ENCODE peak calls at places on chromosomes 5 and 9, in seven cellular contexts. One of them, this sample, is unnamed.

GRCh38 chr5:80487829-80488708 is at the start of gene FAM151B:
- ATAC-seq in GM12878: peak
- ATAC-seq in upper lobe of left lung: peak
- ATAC-seq in HepG2: peak
- ATAC-seq in K562: peak
- ATAC-seq in GM23338: peak
- ATAC-seq in Panc1: peak
- ATAC-seq in this sample: peak

GRCh38 chr5:149561848-149562247 is 10.6 kb upstream of the CSNK1A1 start:
- ATAC-seq in GM12878: no peak
- ATAC-seq in K562: peak
- ATAC-seq in Panc1: peak
- ATAC-seq in upper lobe of left lung: peak
- ATAC-seq in GM23338: peak
- ATAC-seq in HepG2: no peak
- ATAC-seq in this sample: peak

GRCh38 chr5:98791928-98792580 is 18.6 kb downstream of the RGMB start:
- ATAC-seq in HepG2: no peak
- ATAC-seq in GM12878: no peak
- ATAC-seq in GM23338: no peak
- ATAC-seq in Panc1: no peak
- ATAC-seq in K562: no peak
- ATAC-seq in upper lobe of left lung: no peak
- ATAC-seq in this sample: no peak

GRCh38 chr9:129451089-129451656 is 169.7 kb downstream of the C9orf50 start:
- ATAC-seq in upper lobe of left lung: no peak
- ATAC-seq in K562: no peak
- ATAC-seq in HepG2: peak
- ATAC-seq in GM12878: no peak
- ATAC-seq in Panc1: no peak
- ATAC-seq in GM23338: peak
- ATAC-seq in this sample: peak

GRCh38 chr5:1853531-1853930 is 29.2 kb downstream of the IRX4 start:
- ATAC-seq in GM23338: no peak
- ATAC-seq in GM12878: no peak
- ATAC-seq in Panc1: no peak
- ATAC-seq in HepG2: no peak
- ATAC-seq in upper lobe of left lung: no peak
- ATAC-seq in K562: no peak
- ATAC-seq in this sample: no peak

GRCh38 chr5:138188632-138189031 is 9.7 kb downstream of the KIF20A start:
- ATAC-seq in Panc1: no peak
- ATAC-seq in HepG2: no peak
- ATAC-seq in GM23338: no peak
- ATAC-seq in upper lobe of left lung: no peak
- ATAC-seq in K562: peak
- ATAC-seq in GM12878: no peak
- ATAC-seq in this sample: no peak

GRCh38 chr5:104283158-104283557 is 720.6 kb upstream of the NUDT12 start:
- ATAC-seq in GM23338: no peak
- ATAC-seq in GM12878: no peak
- ATAC-seq in Panc1: no peak
- ATAC-seq in upper lobe of left lung: no peak
- ATAC-seq in K562: no peak
- ATAC-seq in HepG2: no peak
- ATAC-seq in this sample: no peak

GRCh38 chr9:130034570-130034969 is 8.4 kb downstream of the FNBP1 start:
- ATAC-seq in K562: no peak
- ATAC-seq in Panc1: no peak
- ATAC-seq in GM23338: no peak
- ATAC-seq in GM12878: peak
- ATAC-seq in HepG2: no peak
- ATAC-seq in upper lobe of left lung: no peak
- ATAC-seq in this sample: no peak

GRCh38 chr9:126149661-126150060 is 177.0 kb upstream of the MVB12B start:
- ATAC-seq in GM12878: no peak
- ATAC-seq in Panc1: no peak
- ATAC-seq in GM23338: no peak
- ATAC-seq in K562: no peak
- ATAC-seq in HepG2: no peak
- ATAC-seq in upper lobe of left lung: no peak
- ATAC-seq in this sample: no peak

GRCh38 chr5:95134326-95134725 is 150.6 kb downstream of the MCTP1 start:
- ATAC-seq in upper lobe of left lung: no peak
- ATAC-seq in K562: no peak
- ATAC-seq in HepG2: no peak
- ATAC-seq in GM12878: no peak
- ATAC-seq in Panc1: no peak
- ATAC-seq in GM23338: peak
- ATAC-seq in this sample: no peak

GRCh38 chr9:127586096-127586495 is 26.0 kb upstream of the STXBP1 start:
- ATAC-seq in HepG2: peak
- ATAC-seq in GM12878: no peak
- ATAC-seq in K562: peak
- ATAC-seq in GM23338: peak
- ATAC-seq in Panc1: peak
- ATAC-seq in upper lobe of left lung: peak
- ATAC-seq in this sample: no peak

GRCh38 chr5:98880151-98880550 is 48.7 kb downstream of the CHD1 start:
- ATAC-seq in K562: no peak
- ATAC-seq in Panc1: no peak
- ATAC-seq in HepG2: no peak
- ATAC-seq in GM23338: no peak
- ATAC-seq in upper lobe of left lung: no peak
- ATAC-seq in GM12878: no peak
- ATAC-seq in this sample: no peak

GRCh38 chr9:121372239-121372562 is 2.2 kb upstream of the STOM start:
- ATAC-seq in K562: no peak
- ATAC-seq in GM23338: no peak
- ATAC-seq in Panc1: no peak
- ATAC-seq in upper lobe of left lung: no peak
- ATAC-seq in HepG2: peak
- ATAC-seq in GM12878: no peak
- ATAC-seq in this sample: no peak

GRCh38 chr5:140340605-140341004 is 5.8 kb downstream of the HBEGF start:
- ATAC-seq in GM23338: no peak
- ATAC-seq in HepG2: no peak
- ATAC-seq in upper lobe of left lung: no peak
- ATAC-seq in K562: no peak
- ATAC-seq in GM12878: peak
- ATAC-seq in Panc1: no peak
- ATAC-seq in this sample: no peak

GRCh38 chr9:68998812-68999211 is 15.1 kb downstream of the PRKACG start:
- ATAC-seq in upper lobe of left lung: no peak
- ATAC-seq in HepG2: no peak
- ATAC-seq in Panc1: no peak
- ATAC-seq in GM12878: peak
- ATAC-seq in GM23338: no peak
- ATAC-seq in K562: peak
- ATAC-seq in this sample: no peak

GRCh38 chr9:2478421-2478820 is 143.2 kb upstream of the VLDLR start:
- ATAC-seq in HepG2: no peak
- ATAC-seq in upper lobe of left lung: no peak
- ATAC-seq in K562: no peak
- ATAC-seq in GM23338: no peak
- ATAC-seq in Panc1: no peak
- ATAC-seq in GM12878: no peak
- ATAC-seq in this sample: no peak

GRCh38 chr9:132312426-132312825 is 42.4 kb downstream of the SETX start:
- ATAC-seq in HepG2: no peak
- ATAC-seq in Panc1: no peak
- ATAC-seq in GM12878: peak
- ATAC-seq in upper lobe of left lung: no peak
- ATAC-seq in K562: no peak
- ATAC-seq in GM23338: no peak
- ATAC-seq in this sample: no peak

GRCh38 chr9:34701023-34701768 is 8.7 kb downstream of the CCL21 start:
- ATAC-seq in K562: peak
- ATAC-seq in HepG2: peak
- ATAC-seq in Panc1: peak
- ATAC-seq in GM23338: peak
- ATAC-seq in upper lobe of left lung: peak
- ATAC-seq in GM12878: peak
- ATAC-seq in this sample: peak

GRCh38 chr5:172370648-172371248 is 83.6 kb downstream of the SH3PXD2B start:
- ATAC-seq in Panc1: peak
- ATAC-seq in HepG2: no peak
- ATAC-seq in GM23338: no peak
- ATAC-seq in GM12878: peak
- ATAC-seq in K562: no peak
- ATAC-seq in upper lobe of left lung: no peak
- ATAC-seq in this sample: no peak

GRCh38 chr9:136297766-136298735 is 5.8 kb downstream of the CCDC187 start:
- ATAC-seq in upper lobe of left lung: no peak
- ATAC-seq in K562: no peak
- ATAC-seq in GM23338: peak
- ATAC-seq in Panc1: no peak
- ATAC-seq in HepG2: peak
- ATAC-seq in GM12878: no peak
- ATAC-seq in this sample: no peak

GRCh38 chr5:175590471-175590881 is 67.4 kb upstream of the HRH2 start:
- ATAC-seq in GM23338: no peak
- ATAC-seq in upper lobe of left lung: no peak
- ATAC-seq in HepG2: no peak
- ATAC-seq in K562: no peak
- ATAC-seq in Panc1: no peak
- ATAC-seq in GM12878: no peak
- ATAC-seq in this sample: peak

DNA sequence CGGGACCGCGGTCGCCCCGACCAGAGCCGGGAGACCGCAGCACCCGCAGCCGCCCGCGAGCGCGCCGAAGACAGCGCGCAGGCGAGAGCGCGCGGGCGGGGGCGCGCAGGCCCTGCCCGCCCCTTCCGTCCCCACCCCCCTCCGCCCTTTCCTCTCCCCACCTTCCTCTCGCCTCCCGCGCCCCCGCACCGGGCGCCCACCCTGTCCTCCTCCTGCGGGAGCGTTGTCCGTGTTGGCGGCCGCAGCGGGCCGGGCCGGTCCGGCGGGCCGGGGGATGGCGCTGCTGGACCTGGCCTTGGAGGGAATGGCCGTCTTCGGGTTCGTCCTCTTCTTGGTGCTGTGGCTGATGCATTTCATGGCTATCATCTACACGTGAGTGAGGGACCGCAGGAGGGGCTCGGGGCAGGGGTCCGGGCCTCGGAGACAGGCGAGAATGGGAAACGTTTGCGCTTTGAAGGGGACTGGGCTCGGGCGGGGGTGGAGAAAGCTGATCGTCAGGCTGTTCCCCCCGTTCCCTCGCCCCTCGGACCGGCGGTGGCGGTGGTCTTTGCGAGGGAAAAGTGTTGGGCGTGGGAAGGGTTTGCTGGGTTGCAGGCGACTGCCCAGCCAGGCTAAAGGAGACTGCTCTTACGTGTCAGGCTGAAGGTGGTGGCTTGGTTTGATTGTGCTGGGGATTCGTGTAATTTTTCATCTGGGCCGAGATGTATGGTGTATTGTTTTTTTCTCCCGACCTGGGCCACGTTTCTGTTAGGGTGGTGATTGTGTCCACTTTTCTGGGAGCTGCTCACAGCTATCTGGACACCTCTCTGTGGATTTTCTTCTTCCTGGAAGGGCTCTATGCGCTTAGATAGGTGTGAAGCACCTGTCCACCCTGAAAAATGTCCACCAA is 572 bp downstream of the UGCG start:
- ATAC-seq in K562: peak
- ATAC-seq in Panc1: peak
- ATAC-seq in GM23338: peak
- ATAC-seq in upper lobe of left lung: peak
- ATAC-seq in GM12878: peak
- ATAC-seq in HepG2: peak
- ATAC-seq in this sample: peak
- TF ChIP-seq POLR2AphosphoS5 in K562: no peak
- TF ChIP-seq POLR2AphosphoS5 in Panc1: no peak
- TF ChIP-seq POLR2AphosphoS5 in GM23338: no peak
- TF ChIP-seq POLR2AphosphoS5 in upper lobe of left lung: peak
- TF ChIP-seq POLR2AphosphoS5 in GM12878: peak
- TF ChIP-seq POLR2AphosphoS5 in HepG2: no peak
- TF ChIP-seq POLR2AphosphoS5 in this sample: peak

DNA sequence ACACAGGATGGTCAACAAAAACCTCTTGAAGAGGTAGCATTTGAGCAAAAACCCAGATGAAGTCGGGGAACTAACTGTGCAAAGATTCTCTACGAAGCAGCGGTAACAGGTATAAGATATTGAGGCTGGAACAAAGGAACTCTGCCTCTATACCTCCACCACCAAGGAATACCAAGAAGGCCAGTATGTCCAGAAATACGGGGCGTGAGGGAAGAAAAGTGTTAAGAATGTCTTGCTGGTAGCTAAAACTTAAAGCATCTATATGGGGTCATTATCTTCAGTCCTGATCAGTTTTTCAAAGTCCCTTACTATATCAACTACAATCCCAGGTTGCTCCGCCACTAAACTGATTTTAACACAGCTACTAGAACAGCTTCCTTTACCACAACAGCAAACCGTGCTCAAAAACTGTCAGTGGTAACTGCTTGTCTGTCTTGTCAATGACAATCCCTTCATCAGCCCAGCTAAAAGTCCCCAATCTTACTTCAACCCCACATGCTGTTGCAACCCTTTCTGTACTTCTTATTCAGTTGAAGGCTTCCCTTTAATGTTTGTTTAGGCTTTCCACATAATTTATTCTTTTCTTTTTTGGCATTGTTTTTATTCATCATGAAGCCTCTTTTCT is 9.4 kb downstream of the PAM start:
- ATAC-seq in Panc1: no peak
- ATAC-seq in GM12878: no peak
- ATAC-seq in upper lobe of left lung: no peak
- ATAC-seq in K562: no peak
- ATAC-seq in GM23338: no peak
- ATAC-seq in HepG2: no peak
- ATAC-seq in this sample: no peak
- TF ChIP-seq POLR2AphosphoS5 in Panc1: no peak
- TF ChIP-seq POLR2AphosphoS5 in GM12878: no peak
- TF ChIP-seq POLR2AphosphoS5 in upper lobe of left lung: no peak
- TF ChIP-seq POLR2AphosphoS5 in K562: no peak
- TF ChIP-seq POLR2AphosphoS5 in GM23338: no peak
- TF ChIP-seq POLR2AphosphoS5 in HepG2: no peak
- TF ChIP-seq POLR2AphosphoS5 in this sample: no peak

GRCh38 chr5:133866903-133867245 is 101.6 kb downstream of the C5orf15 start:
- ATAC-seq in GM23338: peak
- ATAC-seq in K562: no peak
- ATAC-seq in Panc1: no peak
- ATAC-seq in HepG2: peak
- ATAC-seq in upper lobe of left lung: no peak
- ATAC-seq in GM12878: peak
- ATAC-seq in this sample: no peak
- TF ChIP-seq POLR2AphosphoS5 in GM23338: no peak
- TF ChIP-seq POLR2AphosphoS5 in K562: no peak
- TF ChIP-seq POLR2AphosphoS5 in Panc1: no peak
- TF ChIP-seq POLR2AphosphoS5 in HepG2: no peak
- TF ChIP-seq POLR2AphosphoS5 in upper lobe of left lung: no peak
- TF ChIP-seq POLR2AphosphoS5 in GM12878: no peak
- TF ChIP-seq POLR2AphosphoS5 in this sample: no peak

DNA sequence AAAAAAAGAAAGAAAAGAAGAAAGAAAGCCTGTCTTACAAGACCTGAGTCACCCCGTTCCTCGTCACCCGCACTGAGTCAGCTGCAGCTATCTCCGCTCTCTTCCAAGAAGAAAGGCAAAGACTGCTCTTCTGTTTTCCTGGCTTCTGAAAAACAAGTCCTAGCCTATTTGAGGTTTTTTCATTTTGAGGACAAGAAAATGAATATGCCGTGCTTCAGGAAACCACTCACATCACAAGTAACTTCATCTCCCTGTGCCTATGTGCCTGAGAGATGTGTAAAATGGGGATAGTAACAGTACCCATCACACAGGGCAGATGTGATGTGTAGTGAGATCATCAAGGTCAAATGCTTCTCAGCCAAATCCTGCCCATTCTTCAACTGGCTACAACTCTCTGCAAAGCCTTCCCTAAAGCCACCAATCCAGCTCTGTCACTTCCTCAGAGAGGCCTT is 78.4 kb downstream of the GLDC start:
- ATAC-seq in HepG2: no peak
- ATAC-seq in GM23338: no peak
- ATAC-seq in Panc1: peak
- ATAC-seq in K562: peak
- ATAC-seq in upper lobe of left lung: no peak
- ATAC-seq in GM12878: no peak
- ATAC-seq in this sample: no peak
- TF ChIP-seq POLR2AphosphoS5 in HepG2: no peak
- TF ChIP-seq POLR2AphosphoS5 in GM23338: no peak
- TF ChIP-seq POLR2AphosphoS5 in Panc1: no peak
- TF ChIP-seq POLR2AphosphoS5 in K562: no peak
- TF ChIP-seq POLR2AphosphoS5 in upper lobe of left lung: no peak
- TF ChIP-seq POLR2AphosphoS5 in GM12878: no peak
- TF ChIP-seq POLR2AphosphoS5 in this sample: no peak